ENCODE peak calls at places on chromosome 21, in four cellular contexts. R is GM23248, G is neural progenitor cell, Y is fibroblast of lung. X is an unnamed sample. For H3K4me1, the result is how much of the 10 kb centered on the place peaks cover.

GRCh38 chr21:45891388-45892155 is 90.0 kb upstream of the COL6A1 start:
- DNase-seq in R (no peak), G (no peak), Y (no peak), X (no peak)

GRCh38 chr21:31546402-31547155 is 112.9 kb upstream of the SOD1 start:
- DNase-seq in R (no peak), G (no peak), Y (no peak), X (no peak)

GRCh38 chr21:46674430-46675007 is 39.0 kb downstream of the PRMT2 start:
- DNase-seq in R (no peak), G (no peak), Y (no peak), X (no peak)

GRCh38 chr21:20591294-20591693 is 406.9 kb upstream of the NCAM2 start:
- DNase-seq in R (no peak), G (no peak), Y (no peak), X (peak)

GRCh38 chr21:44933938-44934260 is 5.9 kb upstream of the SLX9 start:
- DNase-seq in R (no peak), G (no peak), Y (no peak), X (no peak)

GRCh38 chr21:23858878-23859277 is 1748.4 kb downstream of the MRPL39 start:
- DNase-seq in R (no peak), G (no peak), Y (no peak), X (no peak)

GRCh38 chr21:31727181-31727580 is 4.7 kb downstream of the SCAF4 start:
- DNase-seq in R (no peak), G (no peak), Y (no peak), X (no peak)

GRCh38 chr21:44741921-44742320 is 30.5 kb upstream of the TSPEAR start:
- DNase-seq in R (no peak), G (no peak), Y (no peak), X (no peak)

GRCh38 chr21:44820851-44821250 is 3.0 kb upstream of the SUMO3 start:
- DNase-seq in R (peak), G (no peak), Y (peak), X (no peak)

GRCh38 chr21:45632897-45633260 is 10.6 kb upstream of the PCBP3 start:
- DNase-seq in R (no peak), G (no peak), Y (no peak), X (no peak)

GRCh38 chr21:45549670-45550463 is 7.6 kb upstream of the SLC19A1 start:
- DNase-seq in R (no peak), G (no peak), Y (no peak), X (no peak)

GRCh38 chr21:37671381-37671780 is 244.9 kb downstream of the KCNJ6 start:
- DNase-seq in R (no peak), G (no peak), Y (no peak), X (peak)

GRCh38 chr21:43974791-43975468 is 37.2 kb upstream of the TRAPPC10 start:
- DNase-seq in R (no peak), G (no peak), Y (no peak), X (no peak)

DNA sequence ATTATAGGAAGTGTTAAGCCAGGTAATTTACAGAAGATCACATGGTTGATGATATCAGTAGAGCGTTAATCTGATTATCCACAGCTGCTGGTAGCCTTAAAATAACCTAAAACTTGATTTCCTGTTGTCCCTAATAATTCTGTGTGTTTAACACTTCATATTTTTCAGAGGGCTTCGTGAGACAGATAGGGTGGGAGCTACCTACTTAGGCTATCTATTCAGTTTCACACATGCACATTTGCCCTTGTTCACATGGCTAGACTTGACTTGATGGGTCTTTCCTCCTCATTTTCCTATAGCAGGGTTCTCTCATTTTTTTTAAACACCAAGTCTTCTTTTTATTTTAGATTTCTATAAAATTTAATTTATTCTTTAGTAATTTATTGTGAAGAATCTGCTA is 11.0 kb downstream of the BACH1 start:
- DNase-seq in R (no peak), G (no peak), Y (no peak), X (no peak)
- H3K4me1 ChIP-seq in R (under half), G (under half), Y (under half), X (under half)

GRCh38 chr21:42925114-42925907 is at the start of gene ERVH48-1:
- DNase-seq in R (no peak), G (no peak), Y (no peak), X (no peak)
- H2AFZ ChIP-seq in R (peak), G (no peak), Y (no peak), X (peak)

DNA sequence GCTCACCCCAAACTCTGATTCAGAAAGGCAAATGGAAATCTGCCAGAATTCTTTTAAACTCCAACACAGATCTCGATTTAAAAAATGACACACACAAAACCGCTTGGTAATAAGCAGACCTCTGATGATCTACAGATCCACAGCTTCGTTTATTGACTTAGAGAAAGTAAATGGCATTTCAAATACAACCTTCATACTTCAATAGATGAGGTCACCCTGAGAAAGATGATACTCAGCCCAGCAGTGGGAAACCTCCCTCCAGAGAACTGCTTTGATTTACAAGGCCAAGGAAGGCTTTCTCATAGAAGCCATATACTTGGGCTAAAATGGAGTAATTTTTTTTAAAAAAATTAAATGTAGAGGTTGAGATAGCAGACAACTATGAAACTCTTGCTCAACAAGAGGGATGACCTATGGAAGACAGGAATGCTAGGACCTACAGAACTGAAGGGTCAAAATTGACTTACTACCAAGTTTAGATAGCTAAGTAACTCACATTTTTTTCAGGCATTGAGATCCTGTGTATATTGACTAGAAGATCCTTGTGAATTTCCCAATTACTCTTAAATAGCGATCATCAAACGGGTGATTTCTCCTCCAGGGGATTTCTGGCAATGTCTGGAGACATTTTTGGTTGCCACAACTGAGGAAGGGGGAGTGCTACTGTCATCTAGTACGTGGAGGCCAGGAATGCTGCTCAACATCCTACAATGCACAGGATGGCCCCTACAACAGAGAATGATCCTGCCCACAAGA is 143.9 kb downstream of the CLIC6 start:
- DNase-seq in R (peak), G (no peak), Y (peak), X (peak)
- H3K4me1 ChIP-seq in R (half or more), G (under half), Y (half or more), X (half or more)

DNA sequence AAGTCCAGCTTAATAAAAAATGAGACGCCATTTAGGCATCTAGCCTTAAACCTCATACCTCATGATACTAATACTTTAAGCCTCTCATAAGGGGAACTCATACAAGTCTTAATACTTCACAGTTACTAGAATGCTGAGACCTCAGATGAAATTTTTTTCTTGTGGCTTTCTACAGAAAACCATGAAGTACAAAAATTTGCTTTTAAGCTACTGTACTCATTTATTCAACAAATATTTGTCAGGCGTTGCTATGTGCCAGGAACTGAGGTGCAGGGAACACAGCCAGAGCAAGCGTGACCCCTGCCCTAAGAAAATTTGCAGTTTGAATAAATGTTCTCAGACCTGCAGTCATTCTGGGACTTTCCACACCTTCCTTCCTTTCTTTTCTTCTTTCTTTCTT is 150.6 kb downstream of the MRPL39 start:
- DNase-seq in R (no peak), G (no peak), Y (peak), X (peak)
- H2AFZ ChIP-seq in R (no peak), G (no peak), Y (peak), X (no peak)

DNA sequence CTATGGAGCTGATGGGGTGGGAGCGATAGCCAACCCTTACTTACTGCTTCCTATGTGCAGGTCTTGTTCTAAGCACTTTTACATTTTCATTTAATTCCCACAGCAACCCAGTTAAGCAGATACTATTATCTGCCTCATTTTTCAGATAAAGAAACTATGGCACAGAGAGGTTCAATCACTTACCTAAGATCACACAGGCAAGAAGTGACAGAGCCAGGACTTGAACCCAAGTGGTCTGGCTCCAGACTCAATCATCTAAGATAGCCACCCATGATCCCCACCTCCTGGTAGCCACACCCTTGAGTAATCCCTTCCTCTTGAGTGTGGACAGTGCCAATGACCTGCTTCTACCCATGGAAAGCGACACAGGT is 23.2 kb upstream of the IFNAR1 start:
- DNase-seq in R (no peak), G (no peak), Y (no peak), X (no peak)
- H3K4me1 ChIP-seq in R (under half), G (under half), Y (under half), X (under half)

GRCh38 chr21:36583591-36583990 is 103.7 kb upstream of the CLDN14 start:
- DNase-seq in R (no peak), G (no peak), Y (no peak), X (no peak)
- H2AFZ ChIP-seq in R (no peak), G (no peak), Y (no peak), X (no peak)

GRCh38 chr21:35254752-35255138 is 205.6 kb upstream of the RUNX1 start:
- DNase-seq in R (peak), G (no peak), Y (no peak), X (no peak)

GRCh38 chr21:35254006-35254751 is 205.1 kb upstream of the RUNX1 start:
- DNase-seq in R (peak), G (no peak), Y (peak), X (peak)

GRCh38 chr21:35249636-35250035 is 200.5 kb upstream of the RUNX1 start:
- DNase-seq in R (no peak), G (no peak), Y (no peak), X (peak)

GRCh38 chr21:35256468-35256988 is 207.4 kb upstream of the RUNX1 start:
- DNase-seq in R (peak), G (peak), Y (peak), X (peak)

GRCh38 chr21:35252831-35253230 is 203.7 kb upstream of the RUNX1 start:
- DNase-seq in R (peak), G (no peak), Y (peak), X (no peak)
- H3K4me1 ChIP-seq in R (half or more), G (under half), Y (under half), X (under half)

GRCh38 chr21:38830667-38831525 is 25.2 kb downstream of the ETS2 start:
- DNase-seq in R (no peak), G (no peak), Y (no peak), X (no peak)
- H2AFZ ChIP-seq in R (no peak), G (no peak), Y (no peak), X (no peak)

GRCh38 chr21:42302794-42303193 is 12.4 kb downstream of the TFF3 start:
- DNase-seq in R (no peak), G (no peak), Y (no peak), X (no peak)
- H3K4me1 ChIP-seq in R (under half), G (under half), Y (under half), X (under half)

DNA sequence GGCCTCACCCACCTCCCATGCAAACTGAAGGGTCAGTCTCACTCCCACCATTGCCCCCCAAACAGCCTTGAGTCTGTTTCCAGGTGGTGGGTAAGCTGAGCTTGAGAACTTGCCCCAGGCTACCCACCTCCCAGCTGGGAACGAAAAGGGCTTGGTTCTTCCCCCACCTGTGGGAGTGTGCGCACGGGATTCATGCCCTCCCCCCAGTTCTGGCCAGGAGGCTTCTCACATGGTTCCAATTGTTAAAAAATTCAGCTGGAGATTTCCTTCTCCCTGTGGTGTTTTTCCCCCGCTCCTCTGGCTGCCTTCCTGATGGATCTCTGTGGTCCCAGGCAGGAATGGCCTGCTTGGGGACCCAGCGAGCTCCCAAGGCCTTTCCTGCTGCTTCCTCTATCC is 81.8 kb upstream of the C21orf91 start:
- DNase-seq in R (no peak), G (no peak), Y (no peak), X (no peak)
- H2AFZ ChIP-seq in R (no peak), G (peak), Y (no peak), X (no peak)

X was measured in mammary epithelial cell.